ENCODE peak calls at places on chromosomes 11 and 22, in seven cellular contexts. X is Peyer's patch, Q is stomach, D is astrocyte of the cerebellum, B is smooth muscle cell of the brain vasculature, M is T-helper 9 cell, E is HCEC 1CT. J is an unnamed sample.
A peak's percentile ranks its signal among the peaks of the same experiment; 100 is the strongest.

GRCh38 chr11:109695696-109696095 is 273.7 kb downstream of the C11orf87 start:
- DNase-seq in X (no peak), Q (no peak), D (no peak), B (no peak), M (no peak), E (peak; percentile 43), J (no peak)

GRCh38 chr22:22085702-22086500 is 103.3 kb upstream of the TOP3B start:
- DNase-seq in X (no peak), Q (no peak), D (no peak), B (no peak), M (no peak), E (peak; percentile 33), J (no peak)

GRCh38 chr11:61974766-61975631 is 7.6 kb upstream of the FTH1 start:
- DNase-seq in X (peak; percentile 68), Q (peak; percentile 80), D (no peak), B (no peak), M (no peak), E (no peak), J (peak; percentile 57)

GRCh38 chr11:19467904-19468303 is 227.2 kb upstream of the E2F8 start:
- DNase-seq in X (no peak), Q (no peak), D (no peak), B (no peak), M (no peak), E (no peak), J (no peak)

GRCh38 chr22:44429941-44430587 is 68.0 kb downstream of the RTL6 start:
- DNase-seq in X (no peak), Q (no peak), D (no peak), B (no peak), M (no peak), E (no peak), J (no peak)

GRCh38 chr11:19344661-19345518 is 104.1 kb upstream of the E2F8 start:
- DNase-seq in X (no peak), Q (peak; percentile 55), D (peak; percentile 19), B (no peak), M (no peak), E (peak; percentile 46), J (peak; percentile 29)

GRCh38 chr11:121416909-121417567 is 35.1 kb upstream of the SORL1 start:
- DNase-seq in X (peak; percentile 87), Q (peak; percentile 92), D (peak; percentile 99), B (peak; percentile 84), M (peak; percentile 26), E (peak; percentile 39), J (peak; percentile 88)

GRCh38 chr11:33033493-33033892 is 5.9 kb upstream of the TCP11L1 start:
- DNase-seq in X (no peak), Q (no peak), D (no peak), B (no peak), M (no peak), E (no peak), J (no peak)

GRCh38 chr11:93133710-93134109 is 64.1 kb downstream of the SLC36A4 start:
- DNase-seq in X (no peak), Q (no peak), D (peak; percentile 60), B (peak; percentile 32), M (no peak), E (peak; percentile 61), J (no peak)

GRCh38 chr11:31799794-31800397 is 11.2 kb downstream of the PAX6 start:
- DNase-seq in X (no peak), Q (no peak), D (no peak), B (no peak), M (no peak), E (no peak), J (no peak)

GRCh38 chr11:28242596-28242995 is 134.4 kb downstream of the METTL15 start:
- DNase-seq in X (no peak), Q (no peak), D (no peak), B (no peak), M (no peak), E (no peak), J (no peak)

GRCh38 chr11:21988477-21988876 is 204.4 kb upstream of the ANO5 start:
- DNase-seq in X (no peak), Q (no peak), D (no peak), B (no peak), M (no peak), E (no peak), J (no peak)

GRCh38 chr22:23670378-23671295 is 20.2 kb upstream of the RGL4 start:
- DNase-seq in X (no peak), Q (no peak), D (no peak), B (no peak), M (no peak), E (no peak), J (no peak)

GRCh38 chr11:75720639-75721038 is 3.0 kb downstream of the MOGAT2 start:
- DNase-seq in X (no peak), Q (no peak), D (no peak), B (no peak), M (no peak), E (no peak), J (no peak)